ENCODE peak calls at places on chromosome 17, in seven cellular contexts. L is endothelial cell of umbilical vein, C is psoas muscle, D is GM20000, U is AG09319, S is B cell, A is fibroblast of pulmonary artery. V is an unnamed sample.

GRCh38 chr17:14303343-14304221 is 2.7 kb downstream of the HS3ST3B1 start:
- DNase-seq in A (no peak), U (no peak), L (no peak), D (peak), S (peak), C (no peak), V (no peak)

GRCh38 chr17:74522381-74523090 is 8.7 kb downstream of the CD300LB start:
- DNase-seq in L (no peak), S (no peak), C (no peak), D (no peak), A (no peak), U (no peak), V (no peak)

GRCh38 chr17:57861737-57862409 is 12.0 kb upstream of the MRPS23 start:
- DNase-seq in S (no peak), A (no peak), C (peak), U (no peak), L (peak), D (no peak), V (peak)

GRCh38 chr17:47950448-47950847 is 7.2 kb downstream of the PRR15L start:
- DNase-seq in C (no peak), D (no peak), S (no peak), U (no peak), L (no peak), A (no peak), V (no peak)

GRCh38 chr17:36978810-36979584 is 30.2 kb downstream of the AATF start:
- DNase-seq in L (no peak), U (no peak), A (peak), C (no peak), S (no peak), D (no peak), V (no peak)

GRCh38 chr17:13572581-13572980 is 29.1 kb downstream of the HS3ST3A1 start:
- DNase-seq in S (no peak), D (no peak), C (no peak), L (no peak), U (no peak), A (no peak), V (no peak)

GRCh38 chr17:27956601-27957445 is 63.7 kb upstream of the LYRM9 start:
- DNase-seq in L (no peak), C (no peak), S (no peak), U (no peak), A (peak), D (no peak), V (no peak)

GRCh38 chr17:29154516-29155234 is 25.5 kb downstream of the MYO18A start:
- DNase-seq in U (no peak), C (peak), S (no peak), A (no peak), L (peak), D (no peak), V (no peak)

GRCh38 chr17:77287432-77288068 is 146.8 kb downstream of the SEC14L1 start:
- DNase-seq in A (peak), U (no peak), D (no peak), C (peak), S (no peak), L (peak), V (no peak)

GRCh38 chr17:21677911-21678310 is 14.4 kb upstream of the KCNJ18 start:
- DNase-seq in S (no peak), U (no peak), L (no peak), A (no peak), C (no peak), D (no peak), V (no peak)

GRCh38 chr17:82328141-82328993 is 5.2 kb downstream of the SECTM1 start:
- DNase-seq in D (no peak), A (no peak), U (no peak), C (no peak), S (no peak), L (no peak), V (no peak)

GRCh38 chr17:39863918-39864746 is at the start of gene IKZF3:
- DNase-seq in C (peak), L (peak), A (peak), U (no peak), D (peak), S (peak), V (peak)

GRCh38 chr17:17851603-17852002 is 14.8 kb upstream of the SREBF1 start:
- DNase-seq in L (no peak), D (no peak), S (no peak), A (no peak), C (no peak), U (no peak), V (no peak)

GRCh38 chr17:17849147-17849820 is 12.5 kb upstream of the SREBF1 start:
- DNase-seq in S (no peak), A (peak), L (no peak), U (peak), C (peak), D (peak), V (peak)

GRCh38 chr17:17848311-17848710 is 11.5 kb upstream of the SREBF1 start:
- DNase-seq in A (no peak), S (no peak), C (no peak), L (no peak), U (no peak), D (no peak), V (no peak)

GRCh38 chr17:17851101-17851500 is 14.3 kb upstream of the SREBF1 start:
- DNase-seq in C (no peak), D (no peak), S (no peak), L (no peak), A (no peak), U (no peak), V (no peak)

GRCh38 chr17:17849863-17850373 is 13.1 kb upstream of the SREBF1 start:
- DNase-seq in U (no peak), S (peak), C (peak), L (peak), A (peak), D (peak), V (peak)
- TF ChIP-seq CTCF in U (peak), S (peak), C (peak), L (peak), A (peak), D (no peak), V (no peak)

DNA sequence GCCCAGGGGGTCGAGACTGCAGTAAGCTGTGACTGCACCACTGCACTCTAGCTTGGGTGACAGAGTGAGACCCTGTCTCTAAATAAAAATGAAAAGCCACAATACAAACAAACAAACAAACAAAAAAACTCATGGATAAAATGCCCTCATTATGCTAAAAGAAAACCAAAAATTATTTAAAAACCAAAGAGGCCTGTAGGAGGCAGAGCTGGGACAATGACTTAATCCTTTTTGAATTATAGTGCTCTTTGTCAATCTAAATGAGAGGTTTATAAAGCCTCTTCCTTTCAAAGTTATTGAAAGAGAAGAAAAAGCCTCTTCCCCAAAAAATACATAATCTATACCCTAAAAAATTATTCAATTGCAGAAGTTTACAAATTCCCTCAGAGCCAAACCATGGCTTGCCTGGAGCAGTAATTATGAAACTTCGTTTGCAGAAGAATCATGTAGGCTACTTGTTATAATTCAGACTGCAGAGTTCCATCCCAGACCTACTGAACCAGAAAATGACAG is 18.5 kb downstream of the CRLF3 start:
- DNase-seq in L (no peak), A (no peak), S (no peak), C (no peak), U (no peak), D (no peak), V (no peak)
- TF ChIP-seq CTCF in L (no peak), A (peak), S (peak), C (no peak), U (no peak), D (no peak), V (peak)

GRCh38 chr17:3667366-3668278 is 756 bp downstream of the TAX1BP3 start:
- DNase-seq in S (no peak), C (peak), L (peak), A (peak), U (peak), D (no peak), V (no peak)
- TF ChIP-seq CTCF in S (no peak), C (no peak), L (peak), A (no peak), U (no peak), D (no peak), V (no peak)

GRCh38 chr17:68511671-68512246 is 471 bp upstream of the PRKAR1A start:
- DNase-seq in S (peak), L (peak), D (peak), A (peak), U (no peak), C (peak), V (peak)
- TF ChIP-seq CTCF in S (no peak), L (no peak), D (no peak), A (no peak), U (no peak), C (no peak), V (peak)

V was measured in GM13976.